ENCODE peak calls at places on chromosome 14, in four cellular contexts. L is A549, J is sigmoid colon, T is GM12878. I is an unnamed sample.

GRCh38 chr14:104181761-104182530 is 43.6 kb downstream of the KIF26A start:
- DNase-seq in J (no peak), T (no peak), L (no peak), I (no peak)

GRCh38 chr14:103629503-103630121 is 601 bp downstream of the KLC1 start:
- DNase-seq in L (no peak), J (peak; percentile 78), T (no peak), I (peak; percentile 87)

GRCh38 chr14:32368107-32368506 is 39.0 kb downstream of the AKAP6 start:
- DNase-seq in L (no peak), T (no peak), J (no peak), I (no peak)

GRCh38 chr14:80577599-80577998 is 363.9 kb downstream of the CEP128 start:
- DNase-seq in J (no peak), T (no peak), L (no peak), I (no peak)

GRCh38 chr14:62626416-62626815 is 418.8 kb downstream of the KCNH5 start:
- DNase-seq in L (no peak), J (no peak), T (no peak), I (no peak)

GRCh38 chr14:99589651-99590530 is 14.1 kb downstream of the CCDC85C start:
- DNase-seq in L (no peak), J (peak; percentile 56), T (no peak), I (no peak)

GRCh38 chr14:66111891-66112290 is 374.3 kb upstream of the CCDC196 start:
- DNase-seq in J (no peak), L (no peak), T (no peak), I (no peak)

GRCh38 chr14:31138301-31138700 is 69.3 kb downstream of the HECTD1 start:
- DNase-seq in L (no peak), T (no peak), J (no peak), I (no peak)

GRCh38 chr14:53516261-53516774 is 363.2 kb upstream of the DDHD1 start:
- DNase-seq in L (no peak), T (no peak), J (no peak), I (no peak)

GRCh38 chr14:104104006-104104901 is 18.8 kb downstream of the ASPG start:
- DNase-seq in L (no peak), T (no peak), J (no peak), I (no peak)

GRCh38 chr14:65263161-65263788 is 149.3 kb upstream of the FUT8 start:
- DNase-seq in T (no peak), L (no peak), J (no peak), I (no peak)

GRCh38 chr14:61444215-61444768 is 122.9 kb downstream of the PRKCH start:
- DNase-seq in L (no peak), J (no peak), T (no peak), I (no peak)

GRCh38 chr14:27040552-27040951 is 442.7 kb upstream of the NOVA1 start:
- DNase-seq in J (no peak), L (no peak), T (no peak), I (no peak)
- TF ChIP-seq EP300 in J (no peak), L (no peak), T (no peak), I (no peak)

GRCh38 chr14:68695326-68695768 is 97.5 kb downstream of the ZFP36L1 start:
- DNase-seq in J (peak; percentile 77), L (peak; percentile 92), T (peak; percentile 80), I (no peak)
- TF ChIP-seq EP300 in J (no peak), L (peak; percentile 90), T (peak; percentile 86), I (peak; percentile 77)

DNA sequence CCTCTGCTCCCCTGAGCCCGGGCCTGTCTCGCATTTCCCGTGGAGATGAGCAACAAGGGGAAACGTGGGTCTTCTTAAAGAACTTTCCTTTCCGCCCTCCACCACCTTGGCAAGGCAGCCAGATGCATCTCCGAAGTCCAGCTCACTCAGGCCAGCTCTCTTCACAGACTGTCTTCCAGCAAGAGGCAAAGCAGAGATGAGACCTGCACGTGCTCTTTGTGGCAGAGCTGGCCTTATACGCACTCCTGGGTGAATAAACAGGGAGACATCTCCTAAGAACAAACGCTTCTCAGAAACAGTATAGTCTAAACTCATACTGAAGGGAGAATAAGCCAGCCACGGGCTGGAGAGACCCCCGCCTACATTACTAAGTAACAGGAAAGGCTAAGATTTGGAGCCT is 1.3 kb upstream of the BDKRB1 start:
- DNase-seq in L (no peak), J (peak; percentile 79), T (no peak), I (no peak)
- TF ChIP-seq EP300 in L (no peak), J (peak; percentile 93), T (no peak), I (no peak)

DNA sequence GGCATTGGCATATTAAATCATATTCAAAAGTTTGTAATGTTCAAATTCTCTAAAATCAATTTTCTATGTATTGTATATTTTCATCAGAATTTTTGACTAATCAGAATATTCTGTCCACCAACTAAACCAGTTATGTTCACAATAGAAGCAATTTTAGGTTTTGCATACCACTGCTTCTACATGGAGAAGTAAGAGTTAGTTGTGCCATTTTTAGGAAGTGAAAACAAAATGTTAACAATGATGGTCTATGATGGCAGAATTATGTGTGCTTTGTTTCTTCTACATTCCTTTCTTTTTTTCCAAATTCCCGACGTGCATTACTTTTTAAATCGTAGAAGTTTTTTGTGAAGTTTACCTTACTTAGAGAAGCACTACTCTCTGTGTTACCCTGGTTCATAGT is 29.5 kb downstream of the ABHD12B start:
- DNase-seq in L (no peak), J (no peak), T (no peak), I (no peak)
- TF ChIP-seq EP300 in L (no peak), J (no peak), T (peak; percentile 28), I (no peak)

GRCh38 chr14:22594156-22594716 is 3.9 kb upstream of the ABHD4 start:
- DNase-seq in T (no peak), L (no peak), J (no peak), I (no peak)
- TF ChIP-seq EP300 in T (no peak), L (no peak), J (no peak), I (no peak)

GRCh38 chr14:24114536-24115450 is at the start of the genes DCAF11 and NRL:
- DNase-seq in T (peak; percentile 99), J (peak; percentile 100), L (peak; percentile 100), I (peak; percentile 95)
- TF ChIP-seq EP300 in T (no peak), J (peak; percentile 89), L (no peak), I (peak; percentile 25)

I was measured in SK-N-SH.